ENCODE peak calls at places on chromosome 5, in six cellular contexts. One of them, this sample, is unnamed.

GRCh38 chr5:73170522-73170921 is 2.5 kb upstream of the TMEM174 start:
- DNase-seq in AG04450: no peak
- DNase-seq in AG09309: no peak
- DNase-seq in Peyer's patch: no peak
- DNase-seq in A549: peak
- DNase-seq in AG10803: no peak
- DNase-seq in this sample: peak

GRCh38 chr5:154162475-154163217 is 27.9 kb upstream of the GALNT10 start:
- DNase-seq in AG04450: no peak
- DNase-seq in A549: no peak
- DNase-seq in AG10803: peak
- DNase-seq in Peyer's patch: no peak
- DNase-seq in AG09309: no peak
- DNase-seq in this sample: no peak

GRCh38 chr5:37717613-37718431 is 122.0 kb downstream of the GDNF start:
- DNase-seq in AG04450: peak
- DNase-seq in AG10803: peak
- DNase-seq in Peyer's patch: no peak
- DNase-seq in AG09309: no peak
- DNase-seq in A549: peak
- DNase-seq in this sample: peak

GRCh38 chr5:39863926-39864572 is 439.3 kb upstream of the DAB2 start:
- DNase-seq in AG04450: no peak
- DNase-seq in AG10803: no peak
- DNase-seq in AG09309: no peak
- DNase-seq in Peyer's patch: no peak
- DNase-seq in A549: no peak
- DNase-seq in this sample: no peak

GRCh38 chr5:161093105-161093504 is 241.1 kb upstream of the ATP10B start:
- DNase-seq in AG10803: peak
- DNase-seq in AG09309: no peak
- DNase-seq in Peyer's patch: no peak
- DNase-seq in A549: no peak
- DNase-seq in AG04450: no peak
- DNase-seq in this sample: peak

GRCh38 chr5:45521067-45521466 is 175.1 kb downstream of the HCN1 start:
- DNase-seq in Peyer's patch: no peak
- DNase-seq in A549: peak
- DNase-seq in AG04450: no peak
- DNase-seq in AG10803: peak
- DNase-seq in AG09309: no peak
- DNase-seq in this sample: no peak

GRCh38 chr5:133827001-133827400 is 141.4 kb downstream of the C5orf15 start:
- DNase-seq in AG09309: no peak
- DNase-seq in Peyer's patch: no peak
- DNase-seq in AG10803: no peak
- DNase-seq in A549: no peak
- DNase-seq in AG04450: no peak
- DNase-seq in this sample: no peak

GRCh38 chr5:39113354-39113953 is 39.3 kb upstream of the RICTOR start:
- DNase-seq in AG04450: no peak
- DNase-seq in A549: no peak
- DNase-seq in AG09309: no peak
- DNase-seq in AG10803: no peak
- DNase-seq in Peyer's patch: no peak
- DNase-seq in this sample: no peak

GRCh38 chr5:132257131-132258101 is at the start of gene PDLIM4:
- DNase-seq in Peyer's patch: peak
- DNase-seq in A549: no peak
- DNase-seq in AG09309: no peak
- DNase-seq in AG10803: no peak
- DNase-seq in AG04450: no peak
- DNase-seq in this sample: no peak

GRCh38 chr5:109410389-109411174 is 808 bp upstream of the PJA2 start:
- DNase-seq in AG04450: no peak
- DNase-seq in AG09309: peak
- DNase-seq in A549: peak
- DNase-seq in Peyer's patch: peak
- DNase-seq in AG10803: peak
- DNase-seq in this sample: peak

GRCh38 chr5:10594591-10595210 is 30.8 kb downstream of the ANKRD33B start:
- DNase-seq in AG09309: no peak
- DNase-seq in A549: no peak
- DNase-seq in Peyer's patch: no peak
- DNase-seq in AG10803: no peak
- DNase-seq in AG04450: no peak
- DNase-seq in this sample: no peak

GRCh38 chr5:4511996-4512656 is 628.0 kb upstream of the ADAMTS16 start:
- DNase-seq in Peyer's patch: no peak
- DNase-seq in A549: peak
- DNase-seq in AG10803: peak
- DNase-seq in AG09309: no peak
- DNase-seq in AG04450: no peak
- DNase-seq in this sample: no peak
- H3K4me3 ChIP-seq in Peyer's patch: no peak
- H3K4me3 ChIP-seq in A549: no peak
- H3K4me3 ChIP-seq in AG10803: no peak
- H3K4me3 ChIP-seq in AG09309: no peak
- H3K4me3 ChIP-seq in AG04450: no peak
- H3K4me3 ChIP-seq in this sample: no peak

GRCh38 chr5:119470851-119471451 is 18.7 kb downstream of the HSD17B4 start:
- DNase-seq in AG04450: no peak
- DNase-seq in AG10803: peak
- DNase-seq in A549: peak
- DNase-seq in AG09309: no peak
- DNase-seq in Peyer's patch: no peak
- DNase-seq in this sample: peak
- TF ChIP-seq CTCF in AG04450: peak
- TF ChIP-seq CTCF in AG10803: peak
- TF ChIP-seq CTCF in A549: peak
- TF ChIP-seq CTCF in AG09309: peak
- TF ChIP-seq CTCF in Peyer's patch: peak
- TF ChIP-seq CTCF in this sample: peak

GRCh38 chr5:14469485-14470377 is 111.9 kb upstream of the OTULINL start:
- DNase-seq in AG09309: no peak
- DNase-seq in AG04450: no peak
- DNase-seq in Peyer's patch: no peak
- DNase-seq in AG10803: peak
- DNase-seq in A549: no peak
- DNase-seq in this sample: no peak

GRCh38 chr5:14465086-14465485 is 116.5 kb upstream of the OTULINL start:
- DNase-seq in Peyer's patch: no peak
- DNase-seq in AG10803: peak
- DNase-seq in AG09309: no peak
- DNase-seq in AG04450: peak
- DNase-seq in A549: no peak
- DNase-seq in this sample: peak

GRCh38 chr5:14467251-14467650 is 114.3 kb upstream of the OTULINL start:
- DNase-seq in A549: no peak
- DNase-seq in AG04450: no peak
- DNase-seq in AG10803: no peak
- DNase-seq in AG09309: no peak
- DNase-seq in Peyer's patch: no peak
- DNase-seq in this sample: no peak

GRCh38 chr5:14465776-14466175 is 115.8 kb upstream of the OTULINL start:
- DNase-seq in AG09309: no peak
- DNase-seq in Peyer's patch: no peak
- DNase-seq in AG10803: no peak
- DNase-seq in AG04450: no peak
- DNase-seq in A549: no peak
- DNase-seq in this sample: no peak

GRCh38 chr5:14467886-14468285 is 113.7 kb upstream of the OTULINL start:
- DNase-seq in A549: no peak
- DNase-seq in AG10803: peak
- DNase-seq in AG09309: no peak
- DNase-seq in AG04450: no peak
- DNase-seq in Peyer's patch: no peak
- DNase-seq in this sample: peak
- H3K4me3 ChIP-seq in A549: no peak
- H3K4me3 ChIP-seq in AG10803: no peak
- H3K4me3 ChIP-seq in AG09309: no peak
- H3K4me3 ChIP-seq in AG04450: no peak
- H3K4me3 ChIP-seq in Peyer's patch: no peak
- H3K4me3 ChIP-seq in this sample: no peak

DNA sequence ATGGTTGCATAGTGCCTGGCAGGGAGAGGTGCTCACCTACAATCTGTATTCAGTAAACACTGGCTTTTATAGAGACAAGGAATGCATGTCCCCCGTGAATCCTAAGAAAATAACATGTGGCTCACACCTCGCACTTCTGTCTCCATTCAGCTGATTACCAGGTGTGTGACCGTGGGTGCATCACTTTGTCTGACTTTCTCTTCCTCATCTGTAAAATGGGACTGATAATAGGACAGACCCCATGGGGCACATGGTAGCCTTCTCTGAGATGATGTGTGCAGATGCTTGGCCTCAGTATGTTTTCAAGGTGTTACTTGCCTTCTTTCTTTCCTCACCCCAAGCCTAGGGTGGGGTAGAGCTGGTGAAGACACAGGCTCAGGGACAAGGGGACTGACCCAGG is 6.3 kb downstream of the CXXC5 start:
- DNase-seq in A549: no peak
- DNase-seq in AG04450: no peak
- DNase-seq in Peyer's patch: no peak
- DNase-seq in AG09309: no peak
- DNase-seq in AG10803: no peak
- DNase-seq in this sample: no peak
- TF ChIP-seq CTCF in A549: no peak
- TF ChIP-seq CTCF in AG04450: no peak
- TF ChIP-seq CTCF in Peyer's patch: no peak
- TF ChIP-seq CTCF in AG09309: no peak
- TF ChIP-seq CTCF in AG10803: no peak
- TF ChIP-seq CTCF in this sample: no peak

GRCh38 chr5:169299651-169300467 is 1.1 kb downstream of the SLIT3 start:
- DNase-seq in A549: peak
- DNase-seq in AG10803: peak
- DNase-seq in Peyer's patch: no peak
- DNase-seq in AG04450: no peak
- DNase-seq in AG09309: no peak
- DNase-seq in this sample: peak
- H3K4me3 ChIP-seq in A549: peak
- H3K4me3 ChIP-seq in AG10803: peak
- H3K4me3 ChIP-seq in Peyer's patch: peak
- H3K4me3 ChIP-seq in AG04450: no peak
- H3K4me3 ChIP-seq in AG09309: peak
- H3K4me3 ChIP-seq in this sample: peak

GRCh38 chr5:149213264-149213663 is 58.4 kb upstream of the AFAP1L1 start:
- DNase-seq in AG09309: no peak
- DNase-seq in AG04450: no peak
- DNase-seq in A549: no peak
- DNase-seq in AG10803: no peak
- DNase-seq in Peyer's patch: no peak
- DNase-seq in this sample: no peak
- TF ChIP-seq CTCF in AG09309: no peak
- TF ChIP-seq CTCF in AG04450: no peak
- TF ChIP-seq CTCF in A549: no peak
- TF ChIP-seq CTCF in AG10803: no peak
- TF ChIP-seq CTCF in Peyer's patch: no peak
- TF ChIP-seq CTCF in this sample: no peak

This sample was measured in fibroblast of the aortic adventitia.